ENCODE peak calls at places on chromosomes 2 and 18, in five cellular contexts. G is activated CD8-positive, alpha-beta memory T cell treated with anti-CD3 and anti-CD28 coated beads, Interleukin-2, amount 50 U/mL, for 48 hours; M is HT-29; A is endothelial cell; W is left ventricle myocardium superior. E is an unnamed sample.

GRCh38 chr2:226703501-226703900 is 96.1 kb downstream of the IRS1 start:
- DNase-seq in G (no peak), M (no peak), A (no peak), W (no peak), E (no peak)

GRCh38 chr2:72934683-72935610 is 17.6 kb downstream of the EMX1 start:
- DNase-seq in G (no peak), M (peak), A (no peak), W (no peak), E (no peak)

GRCh38 chr2:238235331-238235732 is 4.5 kb downstream of the HES6 start:
- DNase-seq in G (no peak), M (no peak), A (no peak), W (no peak), E (peak)

GRCh38 chr2:128732976-128733431 is 414.3 kb upstream of the HS6ST1 start:
- DNase-seq in G (no peak), M (no peak), A (no peak), W (no peak), E (no peak)

GRCh38 chr2:237652181-237652580 is 24.8 kb downstream of the LRRFIP1 start:
- DNase-seq in G (no peak), M (no peak), A (no peak), W (peak), E (no peak)

GRCh38 chr2:74514368-74515270 is at the start of gene TLX2:
- DNase-seq in G (no peak), M (no peak), A (peak), W (no peak), E (no peak)

GRCh38 chr2:11406492-11407381 is 59.2 kb downstream of the E2F6 start:
- DNase-seq in G (no peak), M (peak), A (no peak), W (peak), E (peak)

GRCh38 chr18:49884465-49884864 is 71.1 kb upstream of the ACAA2 start:
- DNase-seq in G (no peak), M (no peak), A (no peak), W (no peak), E (no peak)

GRCh38 chr2:404581-404980 is 116.7 kb upstream of the ALKAL2 start:
- DNase-seq in G (no peak), M (no peak), A (no peak), W (no peak), E (no peak)

GRCh38 chr2:164890533-164890932 is 48.9 kb upstream of the COBLL1 start:
- DNase-seq in G (no peak), M (no peak), A (no peak), W (no peak), E (no peak)

GRCh38 chr2:170886391-170886790 is 42.7 kb upstream of the GORASP2 start:
- DNase-seq in G (no peak), M (no peak), A (no peak), W (no peak), E (no peak)

GRCh38 chr18:26648509-26649192 is 100.3 kb upstream of the KCTD1 start:
- DNase-seq in G (no peak), M (no peak), A (no peak), W (no peak), E (no peak)

GRCh38 chr18:48842259-48843061 is 108.3 kb downstream of the SMAD7 start:
- DNase-seq in G (no peak), M (peak), A (peak), W (peak), E (no peak)

GRCh38 chr18:58682429-58683069 is 11.3 kb downstream of the MALT1 start:
- DNase-seq in G (no peak), M (peak), A (no peak), W (peak), E (peak)

GRCh38 chr2:185628985-185629384 is 109.6 kb upstream of the FSIP2 start:
- DNase-seq in G (no peak), M (peak), A (peak), W (no peak), E (no peak)

GRCh38 chr18:37980556-37980955 is 415.0 kb upstream of the CELF4 start:
- DNase-seq in G (no peak), M (no peak), A (no peak), W (no peak), E (no peak)

GRCh38 chr18:46302866-46303485 is 198.8 kb downstream of the HAUS1 start:
- DNase-seq in G (no peak), M (no peak), A (no peak), W (no peak), E (no peak)

GRCh38 chr2:172102858-172103359 is at the start of gene DLX2:
- DNase-seq in G (peak), M (peak), A (peak), W (peak), E (peak)

GRCh38 chr18:24488824-24489493 is 28.5 kb downstream of the HRH4 start:
- DNase-seq in G (no peak), M (peak), A (peak), W (no peak), E (peak)

GRCh38 chr18:35039633-35040032 is 1.6 kb upstream of the MAPRE2 start:
- DNase-seq in G (no peak), M (no peak), A (no peak), W (no peak), E (no peak)

GRCh38 chr2:3130889-3131635 is 246.6 kb downstream of the EIPR1 start:
- DNase-seq in G (no peak), M (no peak), A (no peak), W (no peak), E (no peak)

GRCh38 chr2:45763256-45763655 is 111.8 kb downstream of the PRKCE start:
- DNase-seq in G (no peak), M (no peak), A (no peak), W (no peak), E (no peak)

GRCh38 chr2:147782521-147782920 is 62.3 kb upstream of the ACVR2A start:
- DNase-seq in G (no peak), M (no peak), A (no peak), W (no peak), E (no peak)

GRCh38 chr18:73980289-73980979 is 167.2 kb downstream of the FBXO15 start:
- DNase-seq in G (no peak), M (peak), A (peak), W (no peak), E (peak)

GRCh38 chr2:179237209-179237946 is 27.3 kb downstream of the SESTD1 start:
- DNase-seq in G (no peak), M (no peak), A (no peak), W (no peak), E (no peak)

GRCh38 chr2:46329803-46330775 is 32.9 kb downstream of the EPAS1 start:
- DNase-seq in G (no peak), M (no peak), A (no peak), W (no peak), E (no peak)

GRCh38 chr18:69755041-69755440 is 192.6 kb downstream of the CD226 start:
- DNase-seq in G (no peak), M (no peak), A (no peak), W (no peak), E (no peak)

GRCh38 chr2:108893277-108893676 is 95.7 kb downstream of the EDAR start:
- DNase-seq in G (no peak), M (no peak), A (no peak), W (no peak), E (no peak)

GRCh38 chr2:144931976-144932375 is 412.1 kb upstream of the ZEB2 start:
- DNase-seq in G (no peak), M (no peak), A (no peak), W (no peak), E (no peak)

GRCh38 chr18:61887838-61888237 is 5.0 kb downstream of the RNF152 start:
- DNase-seq in G (no peak), M (no peak), A (no peak), W (no peak), E (no peak)